ENCODE peak calls at places on chromosome 4, in four cellular contexts. One of them, this sample, is unnamed.

GRCh38 chr4:168759959-168760527 is 250.0 kb downstream of the CBR4 start:
- DNase-seq in lower lobe of right lung: peak; percentile 61
- DNase-seq in testis: no peak
- DNase-seq in GM23338: no peak
- DNase-seq in this sample: peak; percentile 65

GRCh38 chr4:86942185-86942666 is 7.4 kb downstream of the AFF1 start:
- DNase-seq in lower lobe of right lung: no peak
- DNase-seq in testis: no peak
- DNase-seq in GM23338: no peak
- DNase-seq in this sample: no peak

GRCh38 chr4:101977096-101977495 is 186.6 kb downstream of the BANK1 start:
- DNase-seq in lower lobe of right lung: no peak
- DNase-seq in testis: no peak
- DNase-seq in GM23338: no peak
- DNase-seq in this sample: no peak

GRCh38 chr4:45716093-45716492 is 407.8 kb downstream of the GABRG1 start:
- DNase-seq in lower lobe of right lung: no peak
- DNase-seq in testis: no peak
- DNase-seq in GM23338: no peak
- DNase-seq in this sample: no peak

GRCh38 chr4:53595823-53596222 is 4.5 kb upstream of the LNX1 start:
- DNase-seq in lower lobe of right lung: no peak
- DNase-seq in testis: no peak
- DNase-seq in GM23338: no peak
- DNase-seq in this sample: no peak

GRCh38 chr4:98565646-98566403 is 92.6 kb downstream of the TSPAN5 start:
- DNase-seq in lower lobe of right lung: no peak
- DNase-seq in testis: no peak
- DNase-seq in GM23338: no peak
- DNase-seq in this sample: no peak

GRCh38 chr4:87219648-87220093 is 747 bp downstream of the KLHL8 start:
- DNase-seq in lower lobe of right lung: peak; percentile 76
- DNase-seq in testis: peak; percentile 54
- DNase-seq in GM23338: peak; percentile 60
- DNase-seq in this sample: peak; percentile 76

GRCh38 chr4:11532138-11532537 is 103.4 kb upstream of the HS3ST1 start:
- DNase-seq in lower lobe of right lung: no peak
- DNase-seq in testis: no peak
- DNase-seq in GM23338: no peak
- DNase-seq in this sample: no peak

GRCh38 chr4:123113193-123113592 is 190.8 kb upstream of the NUDT6 start:
- DNase-seq in lower lobe of right lung: no peak
- DNase-seq in testis: no peak
- DNase-seq in GM23338: no peak
- DNase-seq in this sample: no peak

GRCh38 chr4:60042941-60043340 is 1157.2 kb upstream of the ADGRL3 start:
- DNase-seq in lower lobe of right lung: no peak
- DNase-seq in testis: no peak
- DNase-seq in GM23338: no peak
- DNase-seq in this sample: no peak

GRCh38 chr4:98517444-98518021 is 140.9 kb downstream of the TSPAN5 start:
- DNase-seq in lower lobe of right lung: no peak
- DNase-seq in testis: peak; percentile 63
- DNase-seq in GM23338: no peak
- DNase-seq in this sample: no peak

DNA sequence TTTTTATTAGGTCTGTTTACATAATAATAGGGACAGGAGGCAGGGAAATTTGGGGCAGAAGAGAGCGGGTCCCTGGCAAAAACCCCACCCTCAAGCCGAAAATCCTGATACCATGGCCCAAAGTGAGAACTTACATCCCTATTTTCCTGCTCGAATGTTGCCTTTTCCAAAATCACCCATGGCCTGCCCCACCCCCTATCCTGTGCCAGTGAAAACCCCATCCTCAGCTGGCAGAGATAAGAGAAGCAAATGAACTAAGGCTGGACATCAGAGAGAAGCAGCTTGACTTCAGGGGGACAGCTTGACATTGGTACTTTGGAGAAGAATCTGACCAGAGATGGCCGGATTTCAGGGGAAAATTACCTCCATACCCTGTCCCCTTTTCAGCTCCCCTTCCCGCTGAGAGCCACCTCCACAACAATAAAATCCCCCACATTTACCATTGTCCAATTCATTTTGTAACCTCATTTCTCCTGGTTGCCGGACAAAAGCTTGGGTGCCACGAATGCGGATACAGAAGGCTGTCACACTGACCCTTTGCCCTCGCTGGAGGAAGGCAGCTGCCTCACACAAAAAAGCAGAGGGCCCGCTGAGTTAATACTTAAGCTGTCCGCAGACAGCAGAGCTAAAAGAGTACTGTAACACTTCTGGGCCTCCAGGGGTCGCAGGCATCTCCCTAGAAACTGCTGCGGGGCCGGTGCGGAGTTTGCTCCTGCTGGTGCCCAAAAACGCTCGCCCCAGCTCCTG is 196.2 kb downstream of the SNCA start:
- DNase-seq in lower lobe of right lung: peak; percentile 45
- DNase-seq in testis: peak; percentile 45
- DNase-seq in GM23338: peak; percentile 96
- DNase-seq in this sample: peak; percentile 65
- TF ChIP-seq CTCF in lower lobe of right lung: no peak
- TF ChIP-seq CTCF in testis: no peak
- TF ChIP-seq CTCF in GM23338: peak; percentile 76
- TF ChIP-seq CTCF in this sample: peak; percentile 42

DNA sequence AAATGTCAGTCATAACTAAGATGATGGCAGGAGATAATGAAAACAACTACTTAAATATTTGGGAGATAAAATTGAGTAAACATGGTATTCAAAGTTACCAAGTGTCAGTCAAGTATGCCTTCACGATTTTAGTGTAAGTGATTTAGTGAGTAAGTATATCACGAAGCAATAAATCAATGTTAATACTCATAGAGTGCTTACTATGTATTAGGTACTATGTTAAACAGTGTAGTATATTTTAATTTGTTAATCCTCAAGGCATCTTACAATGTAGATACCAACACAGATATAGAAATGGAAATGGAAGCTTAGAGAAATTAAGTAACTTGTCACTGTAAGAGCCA is 59.6 kb downstream of the ANXA3 start:
- DNase-seq in lower lobe of right lung: no peak
- DNase-seq in testis: no peak
- DNase-seq in GM23338: no peak
- DNase-seq in this sample: no peak
- H3K27ac ChIP-seq in lower lobe of right lung: no peak overlapping the region
- H3K27ac ChIP-seq in testis: no peak overlapping the region
- H3K27ac ChIP-seq in GM23338: no peak overlapping the region
- H3K27ac ChIP-seq in this sample: no peak overlapping the region

DNA sequence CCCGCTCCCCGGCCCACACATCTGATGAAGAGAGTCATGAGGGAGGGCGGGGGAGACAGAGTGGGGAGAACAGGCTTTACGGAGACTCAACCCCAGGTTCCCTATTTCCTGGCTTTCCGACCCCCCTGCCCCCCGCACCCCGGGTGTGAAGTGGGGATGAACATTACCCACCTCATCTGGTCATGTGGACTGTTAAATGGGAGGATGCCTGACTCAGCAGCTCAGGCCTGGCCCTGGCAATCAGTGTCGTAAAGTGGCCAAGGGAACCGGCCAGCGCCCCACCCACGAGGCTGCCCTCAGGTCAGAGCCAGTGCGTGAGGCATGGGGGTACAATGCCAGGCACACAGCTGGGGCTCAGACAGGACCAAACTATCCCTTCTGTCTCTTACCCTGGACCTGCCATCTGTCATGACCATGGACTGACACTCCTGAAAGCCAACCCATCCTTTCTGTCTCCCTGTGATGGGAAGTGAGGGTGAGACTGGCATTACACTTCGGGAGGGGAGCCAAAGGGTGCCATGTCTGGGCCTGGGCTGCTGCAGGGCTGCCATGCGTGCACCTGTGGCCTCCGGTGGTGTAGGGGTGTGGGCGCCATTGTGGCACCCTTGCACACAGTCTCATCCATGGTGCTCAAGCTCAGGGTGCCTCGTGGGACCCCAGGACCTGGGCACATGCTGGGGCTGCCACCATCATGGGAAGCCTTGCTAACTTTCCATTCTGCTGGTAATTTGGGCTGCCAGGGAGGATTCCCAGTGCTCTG is 106.1 kb upstream of the PSAPL1 start:
- DNase-seq in lower lobe of right lung: peak; percentile 22
- DNase-seq in testis: no peak
- DNase-seq in GM23338: no peak
- DNase-seq in this sample: no peak
- H3K4me3 ChIP-seq in lower lobe of right lung: no peak overlapping the region
- H3K4me3 ChIP-seq in testis: no peak overlapping the region
- H3K4me3 ChIP-seq in GM23338: no peak overlapping the region
- H3K4me3 ChIP-seq in this sample: no peak overlapping the region

GRCh38 chr4:24472514-24473308 is 111.6 kb downstream of the DHX15 start:
- DNase-seq in lower lobe of right lung: peak; percentile 79
- DNase-seq in testis: peak; percentile 90
- DNase-seq in GM23338: peak; percentile 93
- DNase-seq in this sample: peak; percentile 86

GRCh38 chr4:24470681-24471622 is 113.4 kb downstream of the DHX15 start:
- DNase-seq in lower lobe of right lung: peak; percentile 45
- DNase-seq in testis: peak; percentile 37
- DNase-seq in GM23338: peak; percentile 60
- DNase-seq in this sample: peak; percentile 66

GRCh38 chr4:24471623-24472510 is 112.5 kb downstream of the DHX15 start:
- DNase-seq in lower lobe of right lung: no peak
- DNase-seq in testis: peak; percentile 18
- DNase-seq in GM23338: peak; percentile 79
- DNase-seq in this sample: no peak

GRCh38 chr4:24475756-24476155 is 108.6 kb downstream of the DHX15 start:
- DNase-seq in lower lobe of right lung: no peak
- DNase-seq in testis: no peak
- DNase-seq in GM23338: peak; percentile 55
- DNase-seq in this sample: no peak

DNA sequence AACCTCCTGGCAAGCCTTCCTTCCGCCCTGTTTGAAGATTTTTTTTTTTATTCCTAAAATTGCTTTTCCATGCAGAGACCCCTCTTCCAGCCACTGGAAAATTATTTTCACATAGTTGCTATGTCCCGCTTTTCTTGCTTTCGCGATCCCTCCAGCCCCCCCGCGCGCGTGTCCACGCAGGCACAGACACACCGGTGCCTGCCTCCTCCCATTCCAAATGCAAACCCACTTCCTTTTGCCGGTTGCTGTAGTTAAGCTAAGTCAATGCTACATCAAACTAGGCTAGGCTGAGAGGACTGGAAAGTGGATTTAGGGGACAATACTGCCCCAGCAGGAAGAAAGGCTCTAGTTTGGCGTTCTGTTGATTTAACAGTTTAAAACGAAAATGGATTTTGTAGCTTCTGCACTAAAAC is 111.0 kb downstream of the DHX15 start:
- DNase-seq in lower lobe of right lung: no peak
- DNase-seq in testis: peak; percentile 24
- DNase-seq in GM23338: peak; percentile 58
- DNase-seq in this sample: no peak
- TF ChIP-seq CTCF in lower lobe of right lung: no peak
- TF ChIP-seq CTCF in testis: no peak
- TF ChIP-seq CTCF in GM23338: peak; percentile 33
- TF ChIP-seq CTCF in this sample: no peak

GRCh38 chr4:182775075-182775474 is 142.1 kb downstream of the DCTD start:
- DNase-seq in lower lobe of right lung: no peak
- DNase-seq in testis: no peak
- DNase-seq in GM23338: no peak
- DNase-seq in this sample: no peak

GRCh38 chr4:182768821-182769220 is 148.4 kb downstream of the DCTD start:
- DNase-seq in lower lobe of right lung: no peak
- DNase-seq in testis: no peak
- DNase-seq in GM23338: peak; percentile 28
- DNase-seq in this sample: no peak

GRCh38 chr4:182770259-182770968 is 146.8 kb downstream of the DCTD start:
- DNase-seq in lower lobe of right lung: no peak
- DNase-seq in testis: no peak
- DNase-seq in GM23338: no peak
- DNase-seq in this sample: no peak

GRCh38 chr4:182766851-182767250 is 150.3 kb downstream of the DCTD start:
- DNase-seq in lower lobe of right lung: no peak
- DNase-seq in testis: no peak
- DNase-seq in GM23338: no peak
- DNase-seq in this sample: no peak

DNA sequence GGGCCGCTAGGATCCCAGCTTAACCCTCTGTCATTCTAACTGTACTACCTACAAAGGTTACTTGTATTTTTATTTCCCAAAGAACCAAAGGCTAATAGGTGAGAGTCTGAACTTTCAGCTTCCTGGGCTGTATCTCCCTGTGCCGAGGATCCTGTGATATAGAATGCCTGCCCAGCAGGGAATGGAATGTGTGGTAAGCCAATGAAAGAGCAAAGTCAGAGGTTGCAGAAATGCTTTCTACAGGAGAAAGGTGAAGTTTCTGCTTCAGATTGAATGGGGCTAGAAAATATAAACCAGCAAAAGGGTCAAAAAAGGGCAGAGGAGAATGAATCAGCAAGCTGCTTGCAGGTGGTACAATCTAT is 146.2 kb downstream of the DCTD start:
- DNase-seq in lower lobe of right lung: no peak
- DNase-seq in testis: no peak
- DNase-seq in GM23338: peak; percentile 76
- DNase-seq in this sample: no peak
- H3K27ac ChIP-seq in lower lobe of right lung: no peak overlapping the region
- H3K27ac ChIP-seq in testis: no peak overlapping the region
- H3K27ac ChIP-seq in GM23338: peak overlapping the region; percentile 68
- H3K27ac ChIP-seq in this sample: no peak overlapping the region

DNA sequence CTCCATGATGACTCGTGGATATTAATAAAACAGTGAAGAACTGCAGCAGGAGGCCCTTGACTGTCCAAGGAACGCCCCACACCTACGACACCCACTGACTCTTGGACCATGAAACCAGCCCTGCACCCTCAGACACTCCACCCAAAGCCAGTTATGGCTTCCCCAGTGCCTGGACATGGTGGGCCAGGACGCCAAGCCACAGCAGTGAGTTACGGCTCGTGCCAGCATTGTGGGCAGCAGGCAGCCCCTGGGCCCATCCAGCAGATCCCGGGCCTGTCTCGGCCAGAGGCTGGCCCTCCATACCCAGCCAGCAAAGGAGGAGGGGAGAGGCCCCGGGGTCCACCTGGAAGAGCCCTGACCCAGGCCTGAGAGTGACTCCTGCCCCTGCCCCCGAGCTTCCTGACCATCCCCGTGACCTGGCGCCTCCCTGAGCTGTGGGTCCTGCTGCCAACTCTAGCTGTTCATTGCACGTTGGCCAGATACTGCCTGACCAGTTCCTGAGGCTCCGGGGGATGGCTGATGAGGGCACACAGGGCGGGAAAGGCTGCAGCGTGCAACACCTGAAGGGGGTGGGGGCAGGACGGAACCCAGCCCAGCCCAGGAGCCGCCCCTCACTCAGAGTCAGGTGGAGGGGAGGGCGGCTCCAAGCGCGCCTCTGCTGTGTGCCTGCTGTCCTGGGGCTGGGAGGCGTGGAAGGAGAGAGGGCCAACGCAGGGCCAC is 816 bp downstream of the SLC49A3 start:
- DNase-seq in lower lobe of right lung: no peak
- DNase-seq in testis: no peak
- DNase-seq in GM23338: peak; percentile 77
- DNase-seq in this sample: peak; percentile 73
- H3K4me3 ChIP-seq in lower lobe of right lung: peak overlapping the region; percentile 68
- H3K4me3 ChIP-seq in testis: peak overlapping the region; percentile 38
- H3K4me3 ChIP-seq in GM23338: peak overlapping the region; percentile 63
- H3K4me3 ChIP-seq in this sample: peak overlapping the region; percentile 67